ENCODE peak calls at places on chromosomes 5 and 9, in four cellular contexts. One of them, this sample, is unnamed.
A peak's percentile ranks its signal among the peaks of the same experiment; 100 is the strongest.

GRCh38 chr9:133957328-133957727 is 34.8 kb downstream of the VAV2 start:
- DNase-seq in T1000: no peak
- DNase-seq in nephron progenitor cell: no peak
- DNase-seq in EL: no peak
- DNase-seq in this sample: no peak

GRCh38 chr5:177440211-177440989 is 6.2 kb upstream of the PRR7 start:
- DNase-seq in T1000: no peak
- DNase-seq in nephron progenitor cell: no peak
- DNase-seq in EL: no peak
- DNase-seq in this sample: no peak

GRCh38 chr5:17123785-17124184 is 93.6 kb upstream of the BASP1 start:
- DNase-seq in T1000: no peak
- DNase-seq in nephron progenitor cell: no peak
- DNase-seq in EL: no peak
- DNase-seq in this sample: no peak

GRCh38 chr5:157454273-157454672 is 5.7 kb upstream of the NIPAL4 start:
- DNase-seq in T1000: no peak
- DNase-seq in nephron progenitor cell: no peak
- DNase-seq in EL: no peak
- DNase-seq in this sample: no peak

GRCh38 chr9:114119242-114120191 is 20.4 kb upstream of the KIF12 start:
- DNase-seq in T1000: no peak
- DNase-seq in nephron progenitor cell: no peak
- DNase-seq in EL: no peak
- DNase-seq in this sample: no peak

GRCh38 chr5:151595411-151595826 is 4.3 kb upstream of the FAT2 start:
- DNase-seq in T1000: no peak
- DNase-seq in nephron progenitor cell: no peak
- DNase-seq in EL: no peak
- DNase-seq in this sample: no peak

GRCh38 chr9:136725612-136726011 is 13.2 kb downstream of the DIPK1B start:
- DNase-seq in T1000: no peak
- DNase-seq in nephron progenitor cell: no peak
- DNase-seq in EL: peak; percentile 69
- DNase-seq in this sample: no peak

GRCh38 chr5:170216262-170216864 is 16.4 kb upstream of the C5orf58 start:
- DNase-seq in T1000: no peak
- DNase-seq in nephron progenitor cell: peak; percentile 21
- DNase-seq in EL: peak; percentile 60
- DNase-seq in this sample: peak; percentile 24

GRCh38 chr5:55675119-55675518 is 37.0 kb downstream of the SLC38A9 start:
- DNase-seq in T1000: no peak
- DNase-seq in nephron progenitor cell: no peak
- DNase-seq in EL: no peak
- DNase-seq in this sample: no peak

GRCh38 chr5:81579525-81579924 is 171.4 kb downstream of the SSBP2 start:
- DNase-seq in T1000: no peak
- DNase-seq in nephron progenitor cell: no peak
- DNase-seq in EL: no peak
- DNase-seq in this sample: peak; percentile 19

GRCh38 chr5:31269259-31269658 is 75.8 kb downstream of the CDH6 start:
- DNase-seq in T1000: no peak
- DNase-seq in nephron progenitor cell: no peak
- DNase-seq in EL: no peak
- DNase-seq in this sample: no peak

GRCh38 chr9:134348404-134349155 is 22.3 kb downstream of the RXRA start:
- DNase-seq in T1000: no peak
- DNase-seq in nephron progenitor cell: no peak
- DNase-seq in EL: no peak
- DNase-seq in this sample: no peak

GRCh38 chr5:143985832-143986485 is 174.0 kb downstream of the HMHB1 start:
- DNase-seq in T1000: no peak
- DNase-seq in nephron progenitor cell: no peak
- DNase-seq in EL: peak; percentile 90
- DNase-seq in this sample: peak; percentile 77

GRCh38 chr9:137064027-137064879 is 6.1 kb downstream of the SAPCD2 start:
- DNase-seq in T1000: peak; percentile 18
- DNase-seq in nephron progenitor cell: peak; percentile 86
- DNase-seq in EL: peak; percentile 70
- DNase-seq in this sample: no peak

GRCh38 chr5:54766748-54767147 is 218.6 kb downstream of the ESM1 start:
- DNase-seq in T1000: no peak
- DNase-seq in nephron progenitor cell: no peak
- DNase-seq in EL: no peak
- DNase-seq in this sample: no peak

This sample was measured in GM04504.